ENCODE peak calls at places on chromosomes 16 and 17, in nine cellular contexts. X is osteoblast, B is heart left ventricle, H is Peyer's patch, Z is left ventricle myocardium inferior, M is right cardiac atrium, Y is endothelial cell of umbilical vein, D is heart right ventricle, A is tibial nerve. J is an unnamed sample.
A peak's percentile ranks its signal among the peaks of the same experiment; 100 is the strongest.

GRCh38 chr16:29710227-29711219 is 31.5 kb downstream of the QPRT start:
- DNase-seq in X (peak; percentile 86), B (no peak), H (no peak), Z (no peak), M (no peak), Y (peak; percentile 60), D (peak; percentile 21), A (peak; percentile 60), J (peak; percentile 81)

GRCh38 chr17:77394540-77395295 is 253.9 kb downstream of the SEC14L1 start:
- DNase-seq in X (peak; percentile 84), B (no peak), H (peak; percentile 70), Z (no peak), M (no peak), Y (no peak), D (no peak), A (no peak), J (no peak)

GRCh38 chr16:66369055-66369592 is 2.6 kb downstream of the CDH5 start:
- DNase-seq in X (no peak), B (peak; percentile 73), H (no peak), Z (peak; percentile 57), M (peak; percentile 80), Y (peak; percentile 71), D (peak; percentile 67), A (no peak), J (no peak)

GRCh38 chr17:45857977-45858708 is 13.5 kb downstream of the SPPL2C start:
- DNase-seq in X (no peak), B (no peak), H (no peak), Z (no peak), M (peak; percentile 69), Y (peak; percentile 32), D (no peak), A (peak; percentile 5), J (no peak)

GRCh38 chr17:59028328-59028727 is 78.4 kb downstream of the TRIM37 start:
- DNase-seq in X (no peak), B (no peak), H (no peak), Z (no peak), M (no peak), Y (no peak), D (no peak), A (no peak), J (no peak)

GRCh38 chr17:34763727-34764665 is 184.6 kb downstream of the TMEM132E start:
- DNase-seq in X (no peak), B (no peak), H (no peak), Z (no peak), M (no peak), Y (no peak), D (no peak), A (no peak), J (no peak)

GRCh38 chr17:17729620-17730249 is 48.5 kb downstream of the RAI1 start:
- DNase-seq in X (peak; percentile 79), B (no peak), H (no peak), Z (no peak), M (peak; percentile 27), Y (no peak), D (no peak), A (no peak), J (peak; percentile 71)

GRCh38 chr17:69961488-69962145 is 113.4 kb upstream of the KCNJ16 start:
- DNase-seq in X (no peak), B (peak; percentile 19), H (no peak), Z (no peak), M (no peak), Y (peak; percentile 6), D (peak; percentile 16), A (no peak), J (no peak)

GRCh38 chr16:28039493-28039892 is 24.0 kb downstream of the GSG1L start:
- DNase-seq in X (no peak), B (no peak), H (no peak), Z (no peak), M (no peak), Y (no peak), D (no peak), A (no peak), J (no peak)

GRCh38 chr17:22217135-22217534 is 524.8 kb downstream of the KCNJ18 start:
- DNase-seq in X (no peak), B (no peak), H (no peak), Z (no peak), M (no peak), Y (no peak), D (no peak), A (no peak), J (no peak)

GRCh38 chr16:2492292-2492691 is 17.4 kb downstream of the TBC1D24 start:
- DNase-seq in X (peak; percentile 46), B (no peak), H (no peak), Z (no peak), M (no peak), Y (no peak), D (no peak), A (no peak), J (no peak)

GRCh38 chr16:82945420-82946096 is 318.8 kb downstream of the CDH13 start:
- DNase-seq in X (no peak), B (no peak), H (no peak), Z (no peak), M (no peak), Y (peak; percentile 69), D (no peak), A (no peak), J (no peak)

GRCh38 chr16:80580109-80580832 is 39.5 kb downstream of the DYNLRB2 start:
- DNase-seq in X (peak; percentile 63), B (no peak), H (no peak), Z (no peak), M (no peak), Y (no peak), D (no peak), A (no peak), J (peak; percentile 29)

GRCh38 chr16:68062910-68063393 is 22.2 kb upstream of the NFATC3 start:
- DNase-seq in X (no peak), B (no peak), H (no peak), Z (no peak), M (no peak), Y (no peak), D (no peak), A (no peak), J (no peak)

GRCh38 chr16:68434654-68435210 is 13.6 kb downstream of the SMPD3 start:
- DNase-seq in X (no peak), B (no peak), H (peak; percentile 78), Z (no peak), M (no peak), Y (no peak), D (no peak), A (no peak), J (no peak)

GRCh38 chr16:56226840-56227525 is 35.7 kb downstream of the GNAO1 start:
- DNase-seq in X (no peak), B (no peak), H (no peak), Z (no peak), M (no peak), Y (no peak), D (no peak), A (no peak), J (no peak)
- H3K27ac ChIP-seq in X (no peak overlapping the region), B (no peak overlapping the region), H (no peak overlapping the region), Z (no peak overlapping the region), M (no peak overlapping the region), Y (no peak overlapping the region), D (no peak overlapping the region), A (no peak overlapping the region), J (no peak overlapping the region)

DNA sequence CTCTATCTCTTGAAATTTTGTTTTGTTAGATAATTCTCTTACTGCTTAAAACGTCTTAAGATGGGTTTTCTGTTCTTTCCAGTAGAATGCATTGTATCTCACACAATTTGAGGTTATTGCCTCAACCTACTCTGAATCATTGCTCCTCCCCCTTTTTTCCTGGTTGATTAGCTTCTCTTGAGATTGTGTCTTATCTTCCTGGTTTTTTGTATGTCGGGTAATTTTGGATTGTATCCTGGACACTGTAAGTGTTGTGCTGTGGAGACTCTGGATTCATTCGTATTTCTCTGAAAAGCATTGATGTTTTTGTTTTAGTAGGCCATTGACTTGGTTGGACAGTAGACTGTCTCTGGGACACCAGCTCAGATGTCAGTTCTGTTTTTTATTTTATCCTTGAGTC is 26.1 kb downstream of the PRKCB start:
- DNase-seq in X (no peak), B (no peak), H (no peak), Z (no peak), M (no peak), Y (no peak), D (no peak), A (no peak), J (no peak)
- H3K4me1 ChIP-seq in X (no peaks in the 10 kb centered on the region), B (no peaks in the 10 kb centered on the region), H (peaks cover 11% of the 10 kb centered on the region), Z (peaks cover 4% of the 10 kb centered on the region), M (no peaks in the 10 kb centered on the region), Y (no peaks in the 10 kb centered on the region), D (no peaks in the 10 kb centered on the region), A (no peaks in the 10 kb centered on the region), J (peaks cover 41% of the 10 kb centered on the region)

GRCh38 chr16:50152807-50153647 is at the start of gene TENT4B:
- DNase-seq in X (peak; percentile 99), B (peak; percentile 91), H (peak; percentile 94), Z (peak; percentile 88), M (peak; percentile 94), Y (peak; percentile 87), D (peak; percentile 89), A (peak; percentile 72), J (peak; percentile 94)

GRCh38 chr16:50151744-50152143 is 1.4 kb upstream of the TENT4B start:
- DNase-seq in X (no peak), B (no peak), H (no peak), Z (no peak), M (no peak), Y (no peak), D (no peak), A (no peak), J (no peak)

GRCh38 chr16:50154369-50154947 is 1.4 kb downstream of the TENT4B start:
- DNase-seq in X (peak; percentile 76), B (peak; percentile 28), H (no peak), Z (no peak), M (no peak), Y (peak; percentile 35), D (peak; percentile 29), A (peak; percentile 17), J (no peak)

GRCh38 chr16:50152386-50152806 is 710 bp upstream of the TENT4B start:
- DNase-seq in X (no peak), B (no peak), H (no peak), Z (peak; percentile 37), M (no peak), Y (no peak), D (peak; percentile 27), A (no peak), J (no peak)

DNA sequence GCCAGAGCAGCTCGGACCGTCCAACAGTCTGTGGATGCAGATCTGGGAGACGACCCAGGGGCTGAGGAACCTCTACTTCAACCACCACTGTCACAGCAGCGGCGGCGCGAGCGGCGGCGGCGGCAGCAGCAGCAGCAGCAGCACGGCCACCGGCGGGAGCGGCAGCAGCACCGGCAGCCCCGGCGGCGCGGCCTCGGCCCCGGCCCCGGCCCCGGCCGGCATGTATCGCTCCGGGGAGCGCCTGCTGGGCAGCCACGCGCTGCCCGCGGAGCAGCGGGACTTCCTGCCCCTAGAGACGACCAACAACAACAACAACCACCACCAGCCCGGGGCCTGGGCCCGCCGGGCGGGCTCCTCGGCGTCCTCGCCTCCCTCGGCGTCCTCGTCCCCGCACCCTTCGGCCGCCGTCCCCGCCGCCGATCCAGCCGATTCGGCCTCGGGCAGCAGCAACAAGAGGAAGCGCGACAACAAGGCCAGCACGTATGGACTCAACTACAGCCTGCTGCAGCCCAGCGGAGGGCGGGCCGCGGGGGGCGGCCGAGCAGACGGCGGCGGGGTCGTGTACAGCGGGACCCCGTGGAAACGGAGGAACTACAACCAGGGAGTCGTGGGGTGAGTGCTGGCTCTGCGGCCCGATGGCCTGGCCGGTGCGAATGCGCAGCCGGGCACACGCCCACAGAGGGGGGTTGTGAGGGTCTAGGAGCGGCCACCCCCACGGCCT is 702 bp downstream of the TENT4B start:
- DNase-seq in X (peak; percentile 86), B (peak; percentile 34), H (no peak), Z (peak; percentile 46), M (peak; percentile 60), Y (peak; percentile 28), D (peak; percentile 24), A (peak; percentile 13), J (peak; percentile 52)
- H3K4me3 ChIP-seq in X (peak overlapping the region; percentile 87), B (peak overlapping the region; percentile 85), H (peak overlapping the region; percentile 64), Z (peak overlapping the region; percentile 83), M (peak overlapping the region; percentile 80), Y (peak overlapping the region; percentile 73), D (peak overlapping the region; percentile 76), A (peak overlapping the region; percentile 86), J (peak overlapping the region; percentile 86)

GRCh38 chr17:41975099-41976083 is 8.8 kb downstream of the CNP start:
- DNase-seq in X (peak; percentile 94), B (no peak), H (no peak), Z (no peak), M (no peak), Y (no peak), D (no peak), A (no peak), J (no peak)
- H3K27ac ChIP-seq in X (peak overlapping the region; percentile 34), B (no peak overlapping the region), H (peak overlapping the region; percentile 61), Z (no peak overlapping the region), M (no peak overlapping the region), Y (no peak overlapping the region), D (no peak overlapping the region), A (peak overlapping the region; percentile 97), J (no peak overlapping the region)

J was measured in CD4-positive, CD25-positive, alpha-beta regulatory T cell.